ENCODE peak calls at places on chromosomes 1 and 21, in ten cellular contexts. E is tibial artery, Z is glutamatergic neuron, N is astrocyte of the spinal cord, S is fibroblast of mammary gland, F is type B pancreatic cell, P is activated B cell treated with CpG ODN at 0.5 μM for 24 hours, T is heart left ventricle, L is thoracic aorta, O is IMR-90. J is an unnamed sample.

GRCh38 chr1:3469104-3469848 is 14.8 kb downstream of the ARHGEF16 start:
- DNase-seq in P (no peak), F (no peak), O (no peak), E (no peak), T (peak; percentile 46), Z (peak; percentile 14), L (no peak), S (no peak), N (no peak), J (no peak)

GRCh38 chr21:39885119-39885848 is 18.0 kb downstream of the PCP4 start:
- DNase-seq in S (no peak), E (no peak), F (no peak), N (peak; percentile 28), O (no peak), Z (peak; percentile 85), P (no peak), T (no peak), L (no peak), J (no peak)

GRCh38 chr1:46622341-46622740 is 5.7 kb upstream of the MOB3C start:
- DNase-seq in F (no peak), S (peak; percentile 48), Z (no peak), L (no peak), P (no peak), N (no peak), E (peak; percentile 50), T (no peak), O (peak; percentile 28), J (no peak)

GRCh38 chr1:77590653-77591052 is 91.8 kb downstream of the ZZZ3 start:
- DNase-seq in Z (no peak), O (no peak), N (no peak), F (no peak), L (no peak), T (no peak), E (no peak), P (no peak), S (no peak), J (no peak)

GRCh38 chr1:204331275-204331674 is 28.5 kb downstream of the PLEKHA6 start:
- DNase-seq in T (no peak), N (no peak), O (no peak), E (no peak), L (no peak), P (no peak), F (no peak), S (no peak), Z (no peak), J (no peak)

GRCh38 chr1:221487781-221488520 is 253.9 kb downstream of the DUSP10 start:
- DNase-seq in Z (no peak), F (no peak), N (peak; percentile 58), L (no peak), S (peak; percentile 90), P (no peak), O (peak; percentile 89), E (no peak), T (no peak), J (no peak)

GRCh38 chr1:239186487-239186886 is 199.9 kb upstream of the CHRM3 start:
- DNase-seq in E (no peak), O (no peak), F (no peak), N (no peak), Z (no peak), L (no peak), P (no peak), T (no peak), S (no peak), J (no peak)

GRCh38 chr1:109528296-109528695 is 11.4 kb upstream of the GPR61 start:
- DNase-seq in T (no peak), E (no peak), L (no peak), N (no peak), O (no peak), Z (peak; percentile 22), F (no peak), P (no peak), S (no peak), J (no peak)

GRCh38 chr1:53734650-53735211 is 4.2 kb downstream of the GLIS1 start:
- DNase-seq in N (peak; percentile 67), P (no peak), L (no peak), T (no peak), S (peak; percentile 80), Z (peak; percentile 43), O (peak; percentile 94), F (no peak), E (no peak), J (no peak)

GRCh38 chr1:52752427-52752826 is 26.2 kb downstream of the ZYG11B start:
- DNase-seq in S (no peak), T (no peak), E (no peak), Z (no peak), F (no peak), N (no peak), O (peak; percentile 35), P (no peak), L (no peak), J (no peak)

GRCh38 chr1:106232128-106232527 is 824.3 kb upstream of the PRMT6 start:
- DNase-seq in L (no peak), P (no peak), O (no peak), E (no peak), Z (no peak), N (no peak), F (no peak), S (no peak), T (no peak), J (no peak)

GRCh38 chr21:45637883-45638282 is 5.6 kb upstream of the PCBP3 start:
- DNase-seq in Z (no peak), F (no peak), N (no peak), O (no peak), L (no peak), S (no peak), E (no peak), P (no peak), T (no peak), J (no peak)

GRCh38 chr1:208183977-208184901 is 59.9 kb downstream of the PLXNA2 start:
- DNase-seq in L (peak; percentile 33), O (peak; percentile 40), S (peak; percentile 88), T (no peak), N (peak; percentile 59), E (peak; percentile 82), P (no peak), F (no peak), Z (no peak), J (no peak)

GRCh38 chr1:244447024-244447423 is 4.7 kb downstream of the ADSS2 start:
- DNase-seq in S (no peak), E (no peak), F (no peak), O (no peak), T (no peak), P (no peak), N (no peak), Z (no peak), L (no peak), J (no peak)

GRCh38 chr21:42651515-42652401 is 1.7 kb upstream of the PDE9A start:
- DNase-seq in F (no peak), T (peak; percentile 60), S (no peak), N (no peak), E (no peak), O (no peak), Z (peak; percentile 28), L (no peak), P (no peak), J (no peak)

GRCh38 chr1:1058921-1059493 is 15.1 kb downstream of the RNF223 start:
- DNase-seq in E (no peak), P (no peak), S (no peak), T (no peak), F (no peak), Z (no peak), L (no peak), O (no peak), N (no peak), J (no peak)

GRCh38 chr1:209689484-209689883 is 14.3 kb downstream of the G0S2 start:
- DNase-seq in F (no peak), L (no peak), N (no peak), Z (no peak), S (no peak), E (no peak), T (no peak), P (no peak), O (no peak), J (no peak)

GRCh38 chr21:25733859-25734653 is 648 bp downstream of the ATP5PF start:
- DNase-seq in S (peak; percentile 48), E (no peak), F (peak; percentile 70), N (peak; percentile 14), O (peak; percentile 35), L (no peak), T (no peak), Z (no peak), P (no peak), J (no peak)

GRCh38 chr1:67489643-67490042 is 59.4 kb upstream of the SERBP1 start:
- DNase-seq in N (peak; percentile 19), S (peak; percentile 16), E (no peak), O (peak; percentile 15), F (no peak), T (no peak), P (no peak), L (no peak), Z (no peak), J (no peak)

GRCh38 chr1:72006092-72006491 is 276.2 kb downstream of the NEGR1 start:
- DNase-seq in O (peak; percentile 36), F (no peak), T (no peak), L (no peak), P (no peak), E (no peak), Z (no peak), S (no peak), N (peak; percentile 37), J (no peak)

GRCh38 chr1:212899845-212900244 is 41.8 kb downstream of the FLVCR1 start:
- DNase-seq in O (no peak), E (no peak), P (no peak), Z (no peak), L (no peak), N (no peak), S (no peak), F (no peak), T (no peak), J (no peak)

GRCh38 chr1:154483941-154484803 is 17.8 kb upstream of the TDRD10 start:
- DNase-seq in N (peak; percentile 71), Z (no peak), E (no peak), O (peak; percentile 86), P (no peak), S (peak; percentile 50), F (no peak), L (no peak), T (no peak), J (peak; percentile 22)
- TF ChIP-seq CTCF in N (no peak), Z (no peak), E (no peak), O (no peak), P (no peak), S (no peak), F (no peak), L (no peak), T (no peak), J (no peak)

GRCh38 chr1:202005958-202006357 is 4.4 kb upstream of the ELF3 start:
- DNase-seq in Z (no peak), P (no peak), S (peak; percentile 37), T (no peak), E (no peak), O (no peak), F (no peak), N (peak; percentile 12), L (no peak), J (no peak)
- TF ChIP-seq CTCF in Z (peak; percentile 18), P (no peak), S (peak; percentile 34), T (peak; percentile 52), E (peak; percentile 27), O (peak; percentile 52), F (peak; percentile 69), N (peak; percentile 43), L (peak; percentile 27), J (no peak)

GRCh38 chr1:8962812-8963669 is 17.4 kb downstream of the CA6 start:
- DNase-seq in T (no peak), F (no peak), O (no peak), S (peak; percentile 56), E (peak; percentile 43), P (no peak), Z (peak; percentile 66), L (no peak), N (no peak), J (no peak)
- TF ChIP-seq CTCF in T (peak; percentile 42), F (peak; percentile 52), O (peak; percentile 30), S (peak; percentile 57), E (no peak), P (no peak), Z (peak; percentile 48), L (no peak), N (peak; percentile 42), J (no peak)

GRCh38 chr1:231935856-231936255 is 309.3 kb downstream of the DISC1 start:
- DNase-seq in F (no peak), P (no peak), S (no peak), N (no peak), Z (no peak), E (no peak), L (no peak), T (no peak), O (no peak), J (no peak)
- TF ChIP-seq CTCF in F (no peak), P (no peak), S (no peak), N (no peak), Z (no peak), E (no peak), L (no peak), T (no peak), O (no peak), J (no peak)